ENCODE peak calls at places on chromosomes 4 and X, in eight cellular contexts. One of them, this sample, is unnamed.

GRCh38 chr4:46354863-46355262 is 35.1 kb downstream of the GABRA2 start:
- DNase-seq in ovary: no peak
- DNase-seq in amygdala: peak; percentile 27
- DNase-seq in NCI-H1105: no peak
- DNase-seq in spleen: no peak
- DNase-seq in NCI-H524 treated with DMSO at 0.1 percent for 48 hours: no peak
- DNase-seq in H9: no peak
- DNase-seq in LoVo: no peak
- DNase-seq in this sample: no peak

GRCh38 chr4:173205656-173206055 is 37.0 kb downstream of the GALNT7 start:
- DNase-seq in ovary: no peak
- DNase-seq in amygdala: no peak
- DNase-seq in NCI-H1105: no peak
- DNase-seq in spleen: no peak
- DNase-seq in NCI-H524 treated with DMSO at 0.1 percent for 48 hours: no peak
- DNase-seq in H9: no peak
- DNase-seq in LoVo: no peak
- DNase-seq in this sample: no peak

GRCh38 chr4:53717064-53717549 is 125.8 kb upstream of the LNX1 start:
- DNase-seq in ovary: no peak
- DNase-seq in amygdala: no peak
- DNase-seq in NCI-H1105: no peak
- DNase-seq in spleen: no peak
- DNase-seq in NCI-H524 treated with DMSO at 0.1 percent for 48 hours: no peak
- DNase-seq in H9: no peak
- DNase-seq in LoVo: no peak
- DNase-seq in this sample: no peak

GRCh38 chr4:38223306-38223705 is 263.1 kb downstream of the PTTG2 start:
- DNase-seq in ovary: no peak
- DNase-seq in amygdala: no peak
- DNase-seq in NCI-H1105: no peak
- DNase-seq in spleen: no peak
- DNase-seq in NCI-H524 treated with DMSO at 0.1 percent for 48 hours: no peak
- DNase-seq in H9: no peak
- DNase-seq in LoVo: no peak
- DNase-seq in this sample: no peak

GRCh38 chr4:41264212-41264611 is 7.5 kb downstream of the UCHL1 start:
- DNase-seq in ovary: no peak
- DNase-seq in amygdala: no peak
- DNase-seq in NCI-H1105: no peak
- DNase-seq in spleen: no peak
- DNase-seq in NCI-H524 treated with DMSO at 0.1 percent for 48 hours: no peak
- DNase-seq in H9: no peak
- DNase-seq in LoVo: no peak
- DNase-seq in this sample: no peak

GRCh38 chr4:40317921-40318658 is 17.0 kb upstream of the CHRNA9 start:
- DNase-seq in ovary: no peak
- DNase-seq in amygdala: no peak
- DNase-seq in NCI-H1105: no peak
- DNase-seq in spleen: no peak
- DNase-seq in NCI-H524 treated with DMSO at 0.1 percent for 48 hours: no peak
- DNase-seq in H9: no peak
- DNase-seq in LoVo: no peak
- DNase-seq in this sample: no peak

GRCh38 chr4:156437666-156438065 is 484.0 kb upstream of the CTSO start:
- DNase-seq in ovary: no peak
- DNase-seq in amygdala: no peak
- DNase-seq in NCI-H1105: no peak
- DNase-seq in spleen: no peak
- DNase-seq in NCI-H524 treated with DMSO at 0.1 percent for 48 hours: no peak
- DNase-seq in H9: no peak
- DNase-seq in LoVo: no peak
- DNase-seq in this sample: no peak

GRCh38 chr4:53676402-53676871 is 85.2 kb upstream of the LNX1 start:
- DNase-seq in ovary: peak; percentile 45
- DNase-seq in amygdala: no peak
- DNase-seq in NCI-H1105: no peak
- DNase-seq in spleen: no peak
- DNase-seq in NCI-H524 treated with DMSO at 0.1 percent for 48 hours: no peak
- DNase-seq in H9: no peak
- DNase-seq in LoVo: no peak
- DNase-seq in this sample: no peak

GRCh38 chrX:123971963-123972362 is 10.5 kb downstream of the STAG2 start:
- DNase-seq in ovary: peak; percentile 18
- DNase-seq in amygdala: no peak
- DNase-seq in NCI-H1105: no peak
- DNase-seq in spleen: no peak
- DNase-seq in NCI-H524 treated with DMSO at 0.1 percent for 48 hours: no peak
- DNase-seq in H9: no peak
- DNase-seq in LoVo: no peak
- DNase-seq in this sample: no peak

GRCh38 chr4:53039741-53040458 is 177.8 kb downstream of the RASL11B start:
- DNase-seq in ovary: no peak
- DNase-seq in amygdala: no peak
- DNase-seq in NCI-H1105: no peak
- DNase-seq in spleen: no peak
- DNase-seq in NCI-H524 treated with DMSO at 0.1 percent for 48 hours: no peak
- DNase-seq in H9: no peak
- DNase-seq in LoVo: no peak
- DNase-seq in this sample: no peak

GRCh38 chrX:95427389-95427788 is 1257.3 kb upstream of the DIAPH2 start:
- DNase-seq in ovary: no peak
- DNase-seq in amygdala: no peak
- DNase-seq in NCI-H1105: no peak
- DNase-seq in spleen: no peak
- DNase-seq in NCI-H524 treated with DMSO at 0.1 percent for 48 hours: no peak
- DNase-seq in H9: no peak
- DNase-seq in LoVo: no peak
- DNase-seq in this sample: no peak

GRCh38 chr4:139223682-139224317 is 46.8 kb upstream of the ELF2 start:
- DNase-seq in ovary: no peak
- DNase-seq in amygdala: no peak
- DNase-seq in NCI-H1105: no peak
- DNase-seq in spleen: no peak
- DNase-seq in NCI-H524 treated with DMSO at 0.1 percent for 48 hours: no peak
- DNase-seq in H9: no peak
- DNase-seq in LoVo: no peak
- DNase-seq in this sample: no peak

GRCh38 chr4:61555789-61556188 is 355.7 kb downstream of the ADGRL3 start:
- DNase-seq in ovary: no peak
- DNase-seq in amygdala: no peak
- DNase-seq in NCI-H1105: no peak
- DNase-seq in spleen: no peak
- DNase-seq in NCI-H524 treated with DMSO at 0.1 percent for 48 hours: no peak
- DNase-seq in H9: no peak
- DNase-seq in LoVo: peak; percentile 68
- DNase-seq in this sample: no peak

GRCh38 chr4:138398297-138398696 is 156.1 kb upstream of the SLC7A11 start:
- DNase-seq in ovary: no peak
- DNase-seq in amygdala: no peak
- DNase-seq in NCI-H1105: peak; percentile 7
- DNase-seq in spleen: no peak
- DNase-seq in NCI-H524 treated with DMSO at 0.1 percent for 48 hours: no peak
- DNase-seq in H9: peak; percentile 41
- DNase-seq in LoVo: no peak
- DNase-seq in this sample: no peak

GRCh38 chr4:95548738-95549245 is at the start of gene UNC5C:
- DNase-seq in ovary: peak; percentile 88
- DNase-seq in amygdala: peak; percentile 82
- DNase-seq in NCI-H1105: no peak
- DNase-seq in spleen: peak; percentile 83
- DNase-seq in NCI-H524 treated with DMSO at 0.1 percent for 48 hours: no peak
- DNase-seq in H9: peak; percentile 78
- DNase-seq in LoVo: no peak
- DNase-seq in this sample: no peak